ENCODE peak calls at places on chromosome 6, in eight cellular contexts. S is HCT116, Z is omental fat pad, Q is fibroblast of pulmonary artery, G is neural crest cell, C is mucosa of descending colon, B is tibial artery, J is PC-3. Y is an unnamed sample.

GRCh38 chr6:36979343-36979742 is 6.7 kb downstream of the MTCH1 start:
- DNase-seq in G (no peak), B (peak; percentile 52), J (peak; percentile 19), C (peak; percentile 55), Z (no peak), S (no peak), Q (peak; percentile 71), Y (no peak)

GRCh38 chr6:138310294-138310693 is 67.4 kb upstream of the SMIM28 start:
- DNase-seq in Q (peak; percentile 10), S (no peak), J (no peak), B (no peak), Z (no peak), G (no peak), C (no peak), Y (no peak)

GRCh38 chr6:108118791-108119211 is 44.3 kb upstream of the OSTM1 start:
- DNase-seq in Z (no peak), C (no peak), S (no peak), Q (no peak), G (no peak), J (no peak), B (no peak), Y (no peak)

GRCh38 chr6:6494677-6495076 is 93.8 kb upstream of the LY86 start:
- DNase-seq in J (peak; percentile 54), Q (no peak), G (peak; percentile 32), Z (no peak), B (peak; percentile 46), C (peak; percentile 54), S (peak; percentile 49), Y (no peak)

GRCh38 chr6:25851961-25852360 is 20.1 kb upstream of the SLC17A1 start:
- DNase-seq in Z (no peak), S (no peak), B (no peak), G (no peak), Q (no peak), C (no peak), J (no peak), Y (no peak)

GRCh38 chr6:114164206-114164605 is 178.6 kb downstream of the HS3ST5 start:
- DNase-seq in B (no peak), G (no peak), Z (no peak), Q (no peak), S (no peak), J (no peak), C (no peak), Y (no peak)

GRCh38 chr6:81049425-81050042 is 702.9 kb downstream of the TENT5A start:
- DNase-seq in S (no peak), Z (no peak), C (no peak), B (no peak), Q (peak; percentile 32), G (no peak), J (no peak), Y (no peak)

GRCh38 chr6:17957904-17958303 is 29.5 kb downstream of the KIF13A start:
- DNase-seq in C (no peak), G (no peak), B (no peak), Z (no peak), J (no peak), S (no peak), Q (no peak), Y (no peak)

GRCh38 chr6:106097368-106098231 is 11.5 kb downstream of the PRDM1 start:
- DNase-seq in B (no peak), Q (peak; percentile 65), S (no peak), J (peak; percentile 23), C (no peak), G (no peak), Z (no peak), Y (no peak)

GRCh38 chr6:125668071-125668470 is 81.4 kb upstream of the HEY2 start:
- DNase-seq in S (no peak), B (no peak), G (no peak), C (no peak), Q (no peak), Z (no peak), J (no peak), Y (no peak)

GRCh38 chr6:113732384-113732966 is 124.7 kb upstream of the MARCKS start:
- DNase-seq in B (no peak), G (peak; percentile 53), Z (no peak), J (no peak), Q (peak; percentile 78), S (no peak), C (no peak), Y (no peak)

GRCh38 chr6:108616544-108616943 is 55.8 kb downstream of the FOXO3 start:
- DNase-seq in G (no peak), Q (peak; percentile 57), B (no peak), Z (no peak), C (no peak), J (no peak), S (no peak), Y (no peak)

GRCh38 chr6:118456982-118457381 is 91.1 kb upstream of the PLN start:
- DNase-seq in J (no peak), B (no peak), G (no peak), Z (no peak), Q (no peak), S (no peak), C (no peak), Y (no peak)

GRCh38 chr6:63716169-63716568 is 80.6 kb downstream of the PHF3 start:
- DNase-seq in G (no peak), B (no peak), S (no peak), Q (no peak), C (no peak), J (no peak), Z (no peak), Y (no peak)

GRCh38 chr6:37048851-37049734 is 43.6 kb downstream of the FGD2 start:
- DNase-seq in Q (peak; percentile 95), B (peak; percentile 43), S (no peak), G (no peak), C (peak; percentile 50), J (peak; percentile 71), Z (no peak), Y (no peak)

GRCh38 chr6:169224185-169224695 is 29.4 kb downstream of the THBS2 start:
- DNase-seq in Z (peak; percentile 23), Q (peak; percentile 95), G (no peak), S (no peak), C (no peak), J (no peak), B (no peak), Y (no peak)

GRCh38 chr6:136553166-136553787 is 3.1 kb upstream of the MAP7 start:
- DNase-seq in B (no peak), J (no peak), Q (no peak), G (no peak), C (peak; percentile 63), S (no peak), Z (no peak), Y (no peak)

GRCh38 chr6:24721461-24722215 is 2.7 kb upstream of the C6orf62 start:
- DNase-seq in G (no peak), Z (peak; percentile 81), Q (peak; percentile 87), B (peak; percentile 90), C (no peak), S (no peak), J (no peak), Y (peak; percentile 27)

GRCh38 chr6:73732845-73733675 is 37.1 kb downstream of the CD109 start:
- DNase-seq in Q (peak; percentile 85), B (peak; percentile 39), G (peak; percentile 78), Z (no peak), C (peak; percentile 61), S (peak; percentile 49), J (peak; percentile 75), Y (no peak)

GRCh38 chr6:36598326-36598725 is 4.2 kb downstream of the SRSF3 start:
- DNase-seq in B (no peak), Q (no peak), J (no peak), C (no peak), Z (no peak), S (no peak), G (no peak), Y (no peak)

DNA sequence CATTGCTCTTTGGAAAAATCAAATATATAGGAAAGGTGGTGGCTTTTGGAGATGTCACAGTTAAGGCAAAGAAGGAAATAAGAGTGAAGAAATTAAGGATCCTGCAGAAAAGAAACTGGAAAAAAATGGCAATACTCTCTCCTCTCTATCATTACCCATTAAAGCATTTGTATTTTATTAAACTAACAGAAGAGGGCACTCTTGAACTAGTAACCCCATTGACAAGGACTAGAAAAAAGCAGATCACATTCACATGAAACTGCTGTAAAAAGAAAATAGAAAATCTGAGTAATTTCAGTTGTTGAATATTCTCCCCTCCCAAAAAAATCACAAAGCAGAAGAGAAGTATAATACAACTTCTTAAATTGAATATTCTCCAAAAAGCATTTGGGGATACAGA is 104.1 kb upstream of the SLC35B3 start:
- DNase-seq in C (no peak), J (peak; percentile 33), Z (no peak), Q (peak; percentile 15), S (peak; percentile 7), B (no peak), G (no peak), Y (no peak)
- TF ChIP-seq CTCF in C (no peak), J (peak; percentile 65), Z (no peak), Q (no peak), S (peak; percentile 45), B (no peak), G (peak; percentile 64), Y (peak; percentile 26)

DNA sequence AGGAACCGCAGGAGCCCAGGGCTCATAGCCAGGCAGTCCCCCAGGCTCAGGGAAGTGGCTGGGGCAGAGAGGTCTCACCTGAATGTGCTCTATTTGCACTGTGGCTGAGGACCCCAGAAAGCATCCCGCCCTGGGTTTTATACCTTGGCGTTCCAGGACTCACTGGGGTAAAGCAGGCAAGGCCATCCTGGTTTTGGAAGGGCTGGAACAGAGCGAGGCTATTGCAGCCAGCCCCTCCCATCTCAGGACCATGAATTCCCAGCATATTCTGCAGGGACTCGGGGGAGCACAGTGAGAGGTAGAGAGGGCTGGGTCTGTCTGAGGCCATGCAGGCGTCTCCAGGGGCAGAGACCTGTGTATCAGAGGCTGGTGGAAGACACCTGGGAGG is 113.6 kb upstream of the AFDN start:
- DNase-seq in Z (no peak), J (no peak), S (no peak), C (no peak), B (no peak), G (no peak), Q (no peak), Y (no peak)
- TF ChIP-seq CTCF in Z (no peak), J (no peak), S (no peak), C (no peak), B (no peak), G (no peak), Q (no peak), Y (no peak)

DNA sequence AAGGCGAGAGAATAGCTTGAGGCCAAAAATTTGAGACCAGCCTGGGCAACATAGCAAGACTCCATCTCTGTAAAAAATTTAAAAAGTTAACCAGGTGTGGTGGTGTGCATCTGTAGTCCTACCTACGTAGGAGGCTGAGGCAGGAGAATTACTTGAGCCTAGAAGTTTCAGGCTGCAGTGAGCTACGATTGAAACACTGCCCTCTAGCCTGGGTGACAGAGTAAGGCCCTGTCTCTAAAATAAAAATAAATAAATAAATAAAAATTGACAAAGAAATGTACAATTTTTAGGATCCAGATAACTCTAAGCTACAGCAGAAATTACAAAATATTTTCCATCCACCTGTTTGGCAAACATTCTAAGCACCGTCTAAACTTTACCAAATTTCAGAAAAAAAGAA is 941.0 kb upstream of the ADGRB3 start:
- DNase-seq in B (no peak), S (no peak), Q (no peak), Z (no peak), C (no peak), J (peak; percentile 19), G (no peak), Y (no peak)
- TF ChIP-seq CTCF in B (no peak), S (no peak), Q (no peak), Z (no peak), C (no peak), J (peak; percentile 26), G (peak; percentile 19), Y (no peak)

DNA sequence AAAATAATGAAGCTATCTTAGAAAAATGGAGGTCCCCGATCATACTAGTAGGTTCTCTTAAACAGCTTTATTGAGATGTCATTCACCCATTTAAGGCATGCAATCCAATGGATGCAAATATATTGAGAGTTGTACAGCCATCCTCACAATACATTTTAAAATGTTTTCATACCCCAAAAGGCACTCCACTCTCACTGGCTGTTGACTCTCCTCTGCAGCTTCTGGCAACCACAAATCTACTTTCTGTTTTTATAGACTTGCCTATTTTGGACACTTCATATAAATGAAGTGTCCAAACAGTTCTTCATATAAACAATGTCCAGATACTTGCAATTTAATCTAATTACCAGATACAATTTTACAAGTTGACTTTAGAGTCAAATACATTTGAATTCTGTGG is 73.7 kb downstream of the PLG start:
- DNase-seq in Q (no peak), J (no peak), C (no peak), S (no peak), G (no peak), Z (no peak), B (no peak), Y (no peak)
- TF ChIP-seq CTCF in Q (no peak), J (no peak), C (no peak), S (no peak), G (no peak), Z (no peak), B (no peak), Y (no peak)

Y was measured in D721Med.